ENCODE peak calls at places on chromosome 3, in five cellular contexts. R is upper lobe of left lung, L is AG10803, D is nephron progenitor cell, U is fibroblast of pulmonary artery. Z is an unnamed sample.

GRCh38 chr3:114796796-114797195 is 350.3 kb downstream of the ZBTB20 start:
- DNase-seq in R (no peak), L (no peak), D (no peak), U (no peak), Z (no peak)

GRCh38 chr3:159854500-159855124 is 134.0 kb upstream of the IL12A start:
- DNase-seq in R (no peak), L (peak; percentile 93), D (no peak), U (peak; percentile 89), Z (no peak)

GRCh38 chr3:189652042-189652441 is 20.9 kb downstream of the TP63 start:
- DNase-seq in R (no peak), L (peak; percentile 14), D (peak; percentile 30), U (peak; percentile 45), Z (no peak)

GRCh38 chr3:102180291-102180931 is 254.4 kb upstream of the ZPLD1 start:
- DNase-seq in R (no peak), L (peak; percentile 96), D (no peak), U (peak; percentile 95), Z (no peak)

GRCh38 chr3:141011511-141012262 is 39.5 kb upstream of the SPSB4 start:
- DNase-seq in R (peak; percentile 60), L (peak; percentile 40), D (peak; percentile 93), U (peak; percentile 62), Z (peak; percentile 87)

GRCh38 chr3:174495231-174495755 is 363.8 kb upstream of the NAALADL2 start:
- DNase-seq in R (no peak), L (peak; percentile 62), D (no peak), U (no peak), Z (no peak)

GRCh38 chr3:98612587-98612986 is 19.2 kb upstream of the CPOX start:
- DNase-seq in R (no peak), L (no peak), D (no peak), U (peak; percentile 11), Z (no peak)

GRCh38 chr3:138463724-138464489 is 29.5 kb downstream of the ESYT3 start:
- DNase-seq in R (no peak), L (no peak), D (no peak), U (no peak), Z (no peak)

GRCh38 chr3:148227534-148227933 is 470.2 kb upstream of the AGTR1 start:
- DNase-seq in R (no peak), L (peak; percentile 50), D (no peak), U (peak; percentile 34), Z (no peak)

GRCh38 chr3:46239301-46239938 is 2.8 kb upstream of the CCR3 start:
- DNase-seq in R (no peak), L (no peak), D (no peak), U (no peak), Z (no peak)

GRCh38 chr3:10329495-10330015 is 8.6 kb upstream of the SEC13 start:
- DNase-seq in R (no peak), L (no peak), D (no peak), U (no peak), Z (no peak)

GRCh38 chr3:30448436-30448835 is 158.0 kb upstream of the TGFBR2 start:
- DNase-seq in R (no peak), L (peak; percentile 69), D (no peak), U (no peak), Z (no peak)

GRCh38 chr3:178439504-178439903 is 96.7 kb upstream of the KCNMB2 start:
- DNase-seq in R (no peak), L (peak; percentile 55), D (no peak), U (peak; percentile 61), Z (no peak)

GRCh38 chr3:187146389-187146788 is 7.1 kb upstream of the RPL39L start:
- DNase-seq in R (no peak), L (no peak), D (no peak), U (no peak), Z (no peak)

GRCh38 chr3:187150186-187150585 is 10.9 kb upstream of the RPL39L start:
- DNase-seq in R (no peak), L (no peak), D (no peak), U (no peak), Z (no peak)

GRCh38 chr3:187150599-187150998 is 11.3 kb upstream of the RPL39L start:
- DNase-seq in R (no peak), L (no peak), D (no peak), U (no peak), Z (no peak)
- TF ChIP-seq CTCF in R (no peak), L (no peak), D (no peak), U (no peak), Z (peak; percentile 60)

GRCh38 chr3:69239063-69239462 is 116.7 kb upstream of the LMOD3 start:
- DNase-seq in R (no peak), L (no peak), D (no peak), U (no peak), Z (no peak)

GRCh38 chr3:69240651-69241578 is 118.5 kb upstream of the LMOD3 start:
- DNase-seq in R (no peak), L (no peak), D (no peak), U (peak; percentile 60), Z (no peak)

GRCh38 chr3:69241769-69242168 is 119.4 kb upstream of the LMOD3 start:
- DNase-seq in R (no peak), L (no peak), D (no peak), U (no peak), Z (no peak)

GRCh38 chr3:69232447-69232846 is 110.1 kb upstream of the LMOD3 start:
- DNase-seq in R (no peak), L (no peak), D (no peak), U (no peak), Z (no peak)

DNA sequence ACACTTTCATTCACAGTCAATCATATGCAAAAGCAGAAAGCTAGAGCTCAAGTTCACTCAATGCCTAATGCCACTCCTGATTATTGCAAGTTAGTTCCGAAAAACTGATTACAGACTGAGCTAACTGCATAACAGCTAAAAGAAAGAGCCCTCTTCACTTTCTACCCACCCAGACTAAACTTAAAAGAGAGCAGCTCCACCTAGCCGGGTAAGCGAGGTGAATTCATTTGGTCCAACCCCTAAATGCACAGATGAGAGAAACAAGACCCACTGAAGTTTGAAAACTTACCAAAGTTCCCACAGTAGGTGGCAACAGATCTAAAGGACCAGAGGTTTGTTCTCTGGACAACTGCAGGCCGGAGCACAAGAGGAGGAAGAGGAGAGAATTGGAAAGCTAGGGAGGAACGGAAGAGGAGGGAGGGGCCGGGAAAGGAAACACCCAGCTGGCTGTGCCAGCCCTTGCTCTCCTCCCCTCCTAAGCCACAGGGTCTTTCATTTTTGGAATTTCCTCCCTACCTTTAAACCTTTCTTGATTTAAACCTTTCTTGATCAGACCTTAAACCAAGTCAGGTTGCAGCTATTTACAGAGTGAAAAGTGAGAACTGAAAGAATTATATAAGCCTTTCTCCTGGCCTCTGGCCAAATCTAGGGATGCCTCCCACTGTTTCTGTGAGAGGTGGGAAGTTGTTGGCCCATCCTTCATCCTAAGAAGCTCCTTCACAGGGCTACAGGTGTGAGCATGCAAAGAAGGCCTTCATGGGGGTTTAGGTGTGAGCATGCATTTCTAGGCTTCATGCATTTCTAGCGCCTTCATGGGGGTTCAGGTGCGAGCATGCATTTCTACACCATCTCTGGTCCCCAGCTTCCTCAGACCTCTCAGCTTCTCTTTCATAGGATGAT is 114.7 kb upstream of the LMOD3 start:
- DNase-seq in R (no peak), L (no peak), D (no peak), U (no peak), Z (no peak)
- TF ChIP-seq CTCF in R (no peak), L (no peak), D (no peak), U (no peak), Z (no peak)

GRCh38 chr3:81443948-81444347 is 317.5 kb downstream of the GBE1 start:
- DNase-seq in R (no peak), L (peak; percentile 86), D (no peak), U (peak; percentile 86), Z (no peak)

GRCh38 chr3:81444817-81445460 is 316.5 kb downstream of the GBE1 start:
- DNase-seq in R (no peak), L (no peak), D (no peak), U (no peak), Z (no peak)

GRCh38 chr3:81440666-81441065 is 320.8 kb downstream of the GBE1 start:
- DNase-seq in R (no peak), L (no peak), D (no peak), U (no peak), Z (no peak)

GRCh38 chr3:81443457-81443782 is 318.0 kb downstream of the GBE1 start:
- DNase-seq in R (no peak), L (no peak), D (no peak), U (no peak), Z (no peak)

DNA sequence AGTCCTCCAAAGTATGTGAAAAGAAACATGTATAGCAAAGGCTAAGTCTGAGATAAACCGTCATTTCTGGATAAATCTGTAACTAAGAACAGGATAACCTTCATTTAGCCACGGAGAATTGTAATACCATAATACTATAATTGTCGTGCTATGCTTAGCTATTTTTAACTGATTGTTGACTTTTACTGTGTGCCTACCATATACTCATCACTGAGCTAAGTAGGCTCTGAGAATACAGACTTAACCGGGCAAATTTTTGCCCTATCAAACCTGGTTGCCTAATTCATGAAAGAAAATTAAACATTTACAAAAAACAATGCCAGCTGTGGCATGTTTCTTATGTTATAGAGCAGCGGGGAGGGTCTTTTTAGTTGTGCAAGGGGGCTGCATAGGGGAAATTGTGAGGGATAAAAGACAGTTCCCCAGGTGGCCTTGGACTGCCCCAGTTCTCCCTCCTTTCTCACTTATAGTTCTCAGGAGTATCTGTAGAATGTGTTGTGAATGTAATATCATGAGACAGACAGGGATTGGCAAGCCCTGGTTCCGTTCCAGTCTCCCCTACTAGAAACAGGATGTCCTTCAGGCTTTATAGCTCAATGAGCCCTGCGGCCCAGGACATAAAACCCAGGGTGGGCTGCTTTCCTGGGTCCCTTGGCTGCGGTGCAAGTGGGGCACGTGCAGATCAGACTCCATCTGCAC is 318.5 kb downstream of the GBE1 start:
- DNase-seq in R (no peak), L (no peak), D (no peak), U (no peak), Z (no peak)
- TF ChIP-seq CTCF in R (no peak), L (no peak), D (no peak), U (no peak), Z (no peak)

GRCh38 chr3:50581459-50581842 is 12.1 kb downstream of the HEMK1 start:
- DNase-seq in R (no peak), L (peak; percentile 18), D (no peak), U (no peak), Z (no peak)

GRCh38 chr3:50583897-50584296 is 14.6 kb downstream of the HEMK1 start:
- DNase-seq in R (peak; percentile 54), L (peak; percentile 68), D (no peak), U (no peak), Z (no peak)

GRCh38 chr3:50584391-50584790 is 15.1 kb downstream of the HEMK1 start:
- DNase-seq in R (no peak), L (peak; percentile 39), D (no peak), U (peak; percentile 72), Z (no peak)

GRCh38 chr3:50582083-50582482 is 12.8 kb downstream of the HEMK1 start:
- DNase-seq in R (no peak), L (no peak), D (no peak), U (no peak), Z (no peak)

DNA sequence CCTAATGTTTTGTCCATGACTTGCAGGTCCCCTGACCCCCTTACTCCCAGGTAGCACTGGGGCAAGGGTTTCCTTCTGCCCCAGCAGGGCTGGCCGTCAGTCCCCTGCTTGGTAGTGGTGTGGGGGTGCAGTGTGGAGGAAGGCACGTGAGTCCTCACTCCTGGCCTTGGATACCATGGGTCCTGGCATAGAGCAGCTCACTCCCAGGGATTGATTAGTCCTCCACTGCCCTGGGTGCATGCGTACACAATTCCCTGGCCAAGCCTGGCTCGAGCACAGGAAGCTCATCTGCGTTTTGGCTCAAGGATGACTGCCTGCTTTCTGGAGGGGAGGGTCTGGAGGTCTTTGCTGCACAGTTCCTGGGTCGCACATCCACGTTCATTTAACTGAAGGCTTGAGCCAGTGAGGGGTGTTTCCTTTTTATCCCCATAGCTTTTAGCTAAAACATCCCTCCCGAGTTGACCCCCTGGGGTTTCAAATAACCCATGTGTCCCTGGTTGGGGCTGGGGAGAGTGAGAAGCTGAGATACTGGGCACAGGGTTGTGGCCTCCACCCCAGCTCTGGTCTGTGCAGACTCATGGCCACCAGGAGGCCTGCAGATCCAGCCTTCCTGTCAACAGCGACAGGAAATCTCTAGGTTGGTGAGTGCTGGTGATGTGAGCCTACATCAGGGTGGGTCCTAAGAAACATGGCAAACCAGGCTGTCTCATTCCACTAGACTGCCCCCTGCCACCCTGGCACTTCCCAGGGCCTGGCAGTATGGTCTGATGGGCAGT is 11.5 kb downstream of the HEMK1 start:
- DNase-seq in R (no peak), L (no peak), D (no peak), U (no peak), Z (no peak)
- TF ChIP-seq CTCF in R (no peak), L (peak; percentile 13), D (no peak), U (peak; percentile 10), Z (no peak)